ENCODE peak calls at places on chromosomes 12 and 14, in four cellular contexts. U is A549, V is HepG2, T is K562. O is an unnamed sample.

GRCh38 chr12:64864319-64864718 is 39.9 kb downstream of the TBC1D30 start:
- DNase-seq in U (no peak), V (no peak), T (no peak), O (no peak)

GRCh38 chr14:64733321-64733720 is 29.1 kb downstream of the PLEKHG3 start:
- DNase-seq in T (no peak), V (no peak), U (no peak), O (no peak)

GRCh38 chr14:73208390-73208789 is 28.9 kb upstream of the PAPLN start:
- DNase-seq in T (peak; percentile 18), U (no peak), V (no peak), O (no peak)

GRCh38 chr12:121573949-121574520 is 6.8 kb downstream of the KDM2B start:
- DNase-seq in U (no peak), V (no peak), T (no peak), O (no peak)

GRCh38 chr12:130780325-130780724 is 58.7 kb downstream of the STX2 start:
- DNase-seq in T (no peak), V (no peak), U (no peak), O (no peak)

GRCh38 chr12:5432011-5432400 is at the start of gene NTF3:
- DNase-seq in T (no peak), U (no peak), V (no peak), O (peak; percentile 48)

GRCh38 chr14:48974994-48975393 is 611.2 kb downstream of the RPS29 start:
- DNase-seq in T (no peak), U (no peak), V (no peak), O (no peak)

GRCh38 chr12:65495233-65495632 is 216.8 kb downstream of the MSRB3 start:
- DNase-seq in V (peak; percentile 7), U (peak; percentile 20), T (no peak), O (no peak)

GRCh38 chr12:63922446-63922845 is 77.9 kb downstream of the SRGAP1 start:
- DNase-seq in V (peak; percentile 34), T (no peak), U (peak; percentile 55), O (no peak)

GRCh38 chr12:4723226-4723625 is 3.0 kb downstream of the GALNT8 start:
- DNase-seq in T (no peak), V (no peak), U (no peak), O (no peak)

GRCh38 chr14:68548194-68549056 is 244.4 kb downstream of the ZFP36L1 start:
- DNase-seq in U (peak; percentile 89), T (no peak), V (no peak), O (no peak)

GRCh38 chr12:97038859-97039258 is 131.8 kb downstream of the NEDD1 start:
- DNase-seq in V (peak; percentile 29), T (no peak), U (no peak), O (no peak)

GRCh38 chr14:91405241-91405721 is 12.3 kb downstream of the CCDC88C start:
- DNase-seq in T (no peak), U (no peak), V (no peak), O (no peak)

GRCh38 chr14:72947366-72948160 is 21.3 kb downstream of the DCAF4 start:
- DNase-seq in U (no peak), T (no peak), V (no peak), O (no peak)

GRCh38 chr14:36910578-36910977 is 248.9 kb downstream of the PAX9 start:
- DNase-seq in T (no peak), U (no peak), V (no peak), O (no peak)

GRCh38 chr12:29350080-29350479 is 30.9 kb downstream of the ERGIC2 start:
- DNase-seq in T (no peak), U (peak; percentile 22), V (peak; percentile 6), O (no peak)

GRCh38 chr12:23349550-23349949 is 599.9 kb downstream of the SOX5 start:
- DNase-seq in U (no peak), V (no peak), T (no peak), O (no peak)

GRCh38 chr14:75832621-75833297 is 149.0 kb downstream of the TGFB3 start:
- DNase-seq in U (no peak), T (peak; percentile 77), V (no peak), O (no peak)
- TF ChIP-seq NR3C1 in U (no peak), T (no peak), V (no peak), O (no peak)

GRCh38 chr12:88306471-88307069 is 164.5 kb downstream of the TMTC3 start:
- DNase-seq in V (no peak), T (peak; percentile 46), U (no peak), O (no peak)

GRCh38 chr12:88310069-88310468 is 168.0 kb downstream of the TMTC3 start:
- DNase-seq in U (peak; percentile 42), V (no peak), T (no peak), O (no peak)

GRCh38 chr12:88310666-88311065 is 168.6 kb downstream of the TMTC3 start:
- DNase-seq in T (peak; percentile 16), V (no peak), U (no peak), O (no peak)

GRCh38 chr12:88308825-88309224 is 166.7 kb downstream of the TMTC3 start:
- DNase-seq in T (no peak), V (no peak), U (peak; percentile 29), O (no peak)

GRCh38 chr12:88309546-88309945 is 167.4 kb downstream of the TMTC3 start:
- DNase-seq in U (no peak), T (no peak), V (no peak), O (no peak)
- TF ChIP-seq NR3C1 in U (no peak), T (no peak), V (no peak), O (no peak)

GRCh38 chr12:2692156-2692555 is 102.6 kb upstream of the FKBP4 start:
- DNase-seq in T (no peak), V (no peak), U (no peak), O (no peak)

GRCh38 chr12:2689879-2690278 is 104.9 kb upstream of the FKBP4 start:
- DNase-seq in T (no peak), V (no peak), U (no peak), O (no peak)

GRCh38 chr12:2691001-2691339 is 103.8 kb upstream of the FKBP4 start:
- DNase-seq in T (no peak), V (no peak), U (peak; percentile 14), O (peak; percentile 72)

GRCh38 chr12:2690348-2691000 is 104.3 kb upstream of the FKBP4 start:
- DNase-seq in U (no peak), T (no peak), V (no peak), O (no peak)

GRCh38 chr12:2691340-2692111 is 103.2 kb upstream of the FKBP4 start:
- DNase-seq in T (no peak), V (no peak), U (no peak), O (peak; percentile 50)
- TF ChIP-seq NR3C1 in T (no peak), V (no peak), U (no peak), O (no peak)

GRCh38 chr12:90672081-90672480 is 282.9 kb downstream of the CCER1 start:
- DNase-seq in T (no peak), U (no peak), V (no peak), O (no peak)
- TF ChIP-seq NR3C1 in T (no peak), U (no peak), V (no peak), O (no peak)

GRCh38 chr14:35336171-35337073 is 44.2 kb downstream of the PSMA6 start:
- DNase-seq in V (peak; percentile 99), T (peak; percentile 88), U (peak; percentile 98), O (peak; percentile 66)
- TF ChIP-seq NR3C1 in V (no peak), T (no peak), U (no peak), O (no peak)

GRCh38 chr12:113735146-113735545 is 231.0 kb downstream of the RBM19 start:
- DNase-seq in T (no peak), U (no peak), V (no peak), O (no peak)
- TF ChIP-seq NR3C1 in T (no peak), U (no peak), V (no peak), O (no peak)

O was measured in WTC11.